ENCODE peak calls at places on chromosomes 11 and 22, in four cellular contexts. G is NCI-H187 treated with DMSO at 0.1 percent for 48 hours, J is tibial artery, X is left ventricle myocardium inferior. K is an unnamed sample.

GRCh38 chr11:44775366-44776356 is 48.9 kb downstream of the TSPAN18 start:
- DNase-seq in G (no peak), J (peak; percentile 63), X (peak; percentile 53), K (peak; percentile 70)

GRCh38 chr11:124846058-124846719 is 19.0 kb upstream of the ROBO3 start:
- DNase-seq in G (no peak), X (no peak), J (no peak), K (no peak)

GRCh38 chr22:40403651-40404050 is 33.3 kb downstream of the SGSM3 start:
- DNase-seq in X (no peak), J (no peak), G (no peak), K (no peak)

GRCh38 chr11:35464308-35464707 is 45.0 kb upstream of the SLC1A2 start:
- DNase-seq in G (no peak), X (no peak), J (no peak), K (no peak)

GRCh38 chr11:102485095-102485722 is 32.6 kb upstream of the TMEM123 start:
- DNase-seq in J (no peak), X (no peak), G (no peak), K (no peak)

GRCh38 chr11:6746086-6746618 is 25.6 kb downstream of the OR2AG2 start:
- DNase-seq in J (no peak), X (no peak), G (no peak), K (no peak)

GRCh38 chr11:69361048-69361447 is 67.1 kb downstream of the MYEOV start:
- DNase-seq in G (no peak), J (peak; percentile 19), X (no peak), K (no peak)

GRCh38 chr22:43377486-43377995 is 34.3 kb upstream of the MPPED1 start:
- DNase-seq in J (no peak), X (no peak), G (no peak), K (no peak)

GRCh38 chr11:131038597-131038996 is 122.3 kb upstream of the SNX19 start:
- DNase-seq in J (no peak), G (no peak), X (no peak), K (no peak)

GRCh38 chr11:297666-298405 is 1.5 kb downstream of the IFITM5 start:
- DNase-seq in X (peak; percentile 46), G (no peak), J (peak; percentile 55), K (no peak)

GRCh38 chr22:42231929-42232328 is 38.5 kb downstream of the TCF20 start:
- DNase-seq in X (no peak), G (no peak), J (no peak), K (no peak)

GRCh38 chr11:46472662-46472994 is 81.1 kb upstream of the CHRM4 start:
- DNase-seq in G (no peak), J (no peak), X (no peak), K (no peak)

GRCh38 chr11:67456068-67456705 is 1.0 kb downstream of the CABP4 start:
- DNase-seq in J (peak; percentile 58), G (no peak), X (no peak), K (no peak)

GRCh38 chr11:107619926-107620325 is 29.0 kb downstream of the ELMOD1 start:
- DNase-seq in G (no peak), J (no peak), X (no peak), K (no peak)

GRCh38 chr11:3181722-3182461 is 16.8 kb upstream of the OSBPL5 start:
- DNase-seq in G (no peak), J (no peak), X (no peak), K (no peak)